ENCODE peak calls at places on chromosomes 13 and 19, in five cellular contexts. Y is heart right ventricle, R is cardiac muscle cell, L is colonic mucosa, Z is lower lobe of right lung. G is an unnamed sample.

GRCh38 chr13:83297591-83298305 is 584.5 kb downstream of the SLITRK1 start:
- DNase-seq in Z (no peak), Y (no peak), L (no peak), R (no peak), G (peak)

GRCh38 chr13:19674898-19675297 is 41.4 kb downstream of the MPHOSPH8 start:
- DNase-seq in R (no peak), Z (no peak), Y (no peak), L (no peak), G (no peak)

GRCh38 chr13:98214707-98215106 is 37.6 kb upstream of the RNF113B start:
- DNase-seq in R (no peak), Y (no peak), L (peak), Z (no peak), G (no peak)

GRCh38 chr13:64369121-64369520 is 2861.0 kb downstream of the PCDH9 start:
- DNase-seq in Z (no peak), R (no peak), L (no peak), Y (no peak), G (no peak)

GRCh38 chr13:37788346-37788745 is 81.2 kb downstream of the TRPC4 start:
- DNase-seq in Y (no peak), R (no peak), L (no peak), Z (no peak), G (no peak)

GRCh38 chr19:4063369-4064072 is 3.2 kb downstream of the ZBTB7A start:
- DNase-seq in Y (no peak), L (peak), Z (peak), R (no peak), G (no peak)

GRCh38 chr13:37360556-37360955 is 238.0 kb downstream of the POSTN start:
- DNase-seq in Z (no peak), R (no peak), L (no peak), Y (no peak), G (no peak)

GRCh38 chr19:33517922-33518321 is 3.7 kb downstream of the PEPD start:
- DNase-seq in Z (no peak), Y (no peak), L (no peak), R (no peak), G (no peak)

GRCh38 chr13:27149702-27150101 is 21.9 kb downstream of the USP12 start:
- DNase-seq in L (no peak), Y (no peak), R (no peak), Z (no peak), G (no peak)

GRCh38 chr13:33401238-33401637 is 115.7 kb upstream of the STARD13 start:
- DNase-seq in L (peak), Y (peak), Z (peak), R (no peak), G (no peak)

GRCh38 chr19:48696353-48697010 is 711 bp downstream of the FUT2 start:
- DNase-seq in L (peak), R (no peak), Y (no peak), Z (no peak), G (no peak)

GRCh38 chr13:88857256-88857655 is 1186.1 kb downstream of the SLITRK5 start:
- DNase-seq in R (no peak), Z (no peak), Y (no peak), L (no peak), G (no peak)

GRCh38 chr13:50617134-50617721 is 226.3 kb downstream of the DLEU7 start:
- DNase-seq in Z (no peak), R (no peak), Y (no peak), L (peak), G (no peak)

GRCh38 chr13:99191336-99191899 is 9.2 kb upstream of the UBAC2 start:
- DNase-seq in L (peak), Z (no peak), Y (no peak), R (no peak), G (no peak)

GRCh38 chr13:111281751-111282311 is 38.6 kb upstream of the TEX29 start:
- DNase-seq in R (no peak), Z (no peak), L (no peak), Y (peak), G (no peak)

GRCh38 chr19:58577581-58578429 is 4.7 kb upstream of the MZF1 start:
- DNase-seq in L (peak), R (no peak), Y (no peak), Z (no peak), G (no peak)

GRCh38 chr19:8487137-8487851 is 15.1 kb downstream of the PRAM1 start:
- DNase-seq in L (no peak), Z (peak), Y (no peak), R (no peak), G (no peak)

GRCh38 chr13:32205426-32206096 is 109.6 kb downstream of the ZAR1L start:
- DNase-seq in Y (no peak), L (no peak), Z (no peak), R (no peak), G (no peak)

GRCh38 chr13:98478134-98479129 is 98.5 kb downstream of the STK24 start:
- DNase-seq in R (peak), Y (no peak), L (no peak), Z (no peak), G (no peak)

GRCh38 chr19:11942843-11943108 is 17.9 kb downstream of the ZNF700 start:
- DNase-seq in R (no peak), Z (no peak), L (no peak), Y (no peak), G (no peak)

GRCh38 chr13:37481005-37481857 is 117.3 kb downstream of the POSTN start:
- DNase-seq in Z (no peak), L (no peak), R (no peak), Y (no peak), G (no peak)

GRCh38 chr19:46571495-46571894 is 29.6 kb upstream of the CALM3 start:
- DNase-seq in L (no peak), R (peak), Z (no peak), Y (no peak), G (no peak)

GRCh38 chr19:36009633-36010379 is 1.2 kb upstream of the SYNE4 start:
- DNase-seq in Z (no peak), Y (no peak), L (no peak), R (no peak), G (no peak)
- H3K4me3 ChIP-seq in Z (peak), Y (peak), L (peak), R (peak), G (peak)

GRCh38 chr19:23070353-23070781 is 46.5 kb upstream of the ZNF730 start:
- DNase-seq in Z (no peak), Y (peak), L (peak), R (no peak), G (no peak)
- TF ChIP-seq CTCF in Z (peak), Y (peak), L (no peak), R (peak), G (peak)

GRCh38 chr19:44689290-44690130 is 9.4 kb upstream of the CEACAM16 start:
- DNase-seq in Y (peak), Z (peak), L (peak), R (peak), G (no peak)

GRCh38 chr19:44687898-44688297 is 11.1 kb upstream of the CEACAM16 start:
- DNase-seq in Z (no peak), Y (no peak), R (no peak), L (no peak), G (no peak)

GRCh38 chr19:44694184-44694579 is 4.8 kb upstream of the CEACAM16 start:
- DNase-seq in Y (no peak), Z (no peak), L (no peak), R (no peak), G (no peak)

GRCh38 chr19:44690131-44690440 is 8.9 kb upstream of the CEACAM16 start:
- DNase-seq in R (no peak), Y (no peak), L (no peak), Z (no peak), G (no peak)

GRCh38 chr19:44692379-44692721 is 6.6 kb upstream of the CEACAM16 start:
- DNase-seq in L (no peak), Y (no peak), Z (no peak), R (no peak), G (no peak)
- H3K4me3 ChIP-seq in L (no peak), Y (no peak), Z (no peak), R (no peak), G (no peak)

DNA sequence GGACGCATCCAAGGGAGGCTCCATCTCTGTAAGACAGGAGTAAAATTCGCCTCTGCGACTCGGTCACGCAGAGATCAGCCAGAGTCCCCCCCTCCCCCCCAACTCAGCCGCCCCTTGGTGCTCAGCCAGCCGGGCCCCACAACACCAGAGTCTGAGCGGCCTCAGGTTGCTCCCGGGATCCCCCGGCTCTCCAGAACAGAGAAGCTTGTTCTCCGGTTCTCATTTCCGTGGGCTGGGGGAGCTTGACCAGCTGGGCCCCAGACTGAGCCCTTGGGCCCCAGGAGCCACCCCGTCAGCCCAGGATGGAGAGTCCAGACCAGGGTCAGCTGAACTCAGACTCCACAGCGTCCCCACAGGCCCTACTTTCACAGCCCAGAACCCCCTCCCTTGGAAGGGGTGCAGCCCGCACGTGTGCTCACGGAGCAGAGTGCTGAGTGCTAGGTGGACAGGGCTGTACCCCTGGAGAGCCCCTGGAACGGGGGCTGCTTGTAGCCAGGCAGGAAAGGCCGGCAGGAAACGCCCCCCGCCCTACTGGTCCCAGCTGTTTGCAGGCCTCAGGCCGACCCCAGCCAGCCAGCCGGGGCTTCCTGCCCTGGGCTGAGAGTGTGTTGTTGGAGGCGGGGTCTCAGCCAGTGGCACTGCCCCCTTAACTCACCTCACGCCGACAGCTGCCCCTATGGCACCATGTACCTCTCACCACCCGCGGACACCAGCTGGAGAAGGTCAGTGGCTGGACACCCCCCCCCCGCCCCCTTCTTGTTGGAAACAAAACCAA is 44.5 kb downstream of the COMP start:
- DNase-seq in L (no peak), Z (no peak), R (no peak), Y (no peak), G (no peak)
- TF ChIP-seq CTCF in L (no peak), Z (no peak), R (no peak), Y (no peak), G (no peak)

DNA sequence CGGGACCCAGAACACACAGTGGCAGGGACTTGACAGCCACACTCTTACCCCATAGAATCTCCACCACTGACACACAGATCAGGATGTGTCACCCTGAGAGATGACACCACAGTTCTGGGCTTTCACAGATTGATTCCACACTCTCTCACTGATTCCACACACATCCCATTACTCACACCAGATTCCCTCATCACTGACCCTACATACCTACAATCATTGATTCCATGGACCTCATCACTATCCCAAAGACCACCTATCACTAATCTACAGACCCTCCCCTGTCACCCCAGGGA is 57.6 kb upstream of the ZNF527 start:
- DNase-seq in R (no peak), Z (no peak), Y (no peak), L (no peak), G (no peak)
- H3K4me3 ChIP-seq in R (peak), Z (no peak), Y (peak), L (no peak), G (no peak)

GRCh38 chr19:39342647-39343305 is 555 bp downstream of the SAMD4B start:
- DNase-seq in R (peak), Z (peak), L (no peak), Y (peak), G (no peak)

GRCh38 chr19:39349326-39349725 is 7.1 kb downstream of the SAMD4B start:
- DNase-seq in R (no peak), L (no peak), Z (no peak), Y (no peak), G (no peak)

GRCh38 chr19:39347332-39348227 is 5.4 kb downstream of the SAMD4B start:
- DNase-seq in R (no peak), Y (no peak), Z (no peak), L (no peak), G (no peak)

GRCh38 chr19:39341720-39342604 is at the start of gene SAMD4B:
- DNase-seq in R (peak), L (peak), Z (peak), Y (peak), G (peak)

DNA sequence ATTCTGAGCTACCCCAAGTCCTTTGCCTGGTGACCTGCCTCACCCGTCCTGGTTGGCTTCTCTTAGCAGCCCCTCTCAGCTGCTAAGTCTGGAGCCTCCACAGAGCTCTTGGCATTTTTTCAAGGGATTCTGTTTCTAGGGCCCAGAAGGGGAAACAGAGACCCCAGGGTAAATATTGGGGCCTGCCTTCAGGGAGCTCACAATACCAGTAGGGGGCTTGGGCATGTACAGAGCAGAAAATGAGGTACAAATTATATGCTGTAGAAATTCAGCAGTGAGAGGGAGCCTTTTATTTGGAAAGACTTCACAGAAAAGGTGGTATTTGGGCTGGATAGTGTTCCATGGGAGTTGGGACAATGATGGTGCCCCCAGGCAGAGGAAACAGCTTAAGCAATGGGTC is 3.7 kb downstream of the SAMD4B start:
- DNase-seq in Y (no peak), Z (no peak), R (no peak), L (no peak), G (no peak)
- TF ChIP-seq CTCF in Y (no peak), Z (no peak), R (peak), L (no peak), G (no peak)

GRCh38 chr19:3046621-3047306 is 15.5 kb downstream of the TLE5 start:
- DNase-seq in R (peak), Z (peak), Y (peak), L (no peak), G (no peak)
- H3K4me3 ChIP-seq in R (peak), Z (peak), Y (peak), L (peak), G (no peak)

DNA sequence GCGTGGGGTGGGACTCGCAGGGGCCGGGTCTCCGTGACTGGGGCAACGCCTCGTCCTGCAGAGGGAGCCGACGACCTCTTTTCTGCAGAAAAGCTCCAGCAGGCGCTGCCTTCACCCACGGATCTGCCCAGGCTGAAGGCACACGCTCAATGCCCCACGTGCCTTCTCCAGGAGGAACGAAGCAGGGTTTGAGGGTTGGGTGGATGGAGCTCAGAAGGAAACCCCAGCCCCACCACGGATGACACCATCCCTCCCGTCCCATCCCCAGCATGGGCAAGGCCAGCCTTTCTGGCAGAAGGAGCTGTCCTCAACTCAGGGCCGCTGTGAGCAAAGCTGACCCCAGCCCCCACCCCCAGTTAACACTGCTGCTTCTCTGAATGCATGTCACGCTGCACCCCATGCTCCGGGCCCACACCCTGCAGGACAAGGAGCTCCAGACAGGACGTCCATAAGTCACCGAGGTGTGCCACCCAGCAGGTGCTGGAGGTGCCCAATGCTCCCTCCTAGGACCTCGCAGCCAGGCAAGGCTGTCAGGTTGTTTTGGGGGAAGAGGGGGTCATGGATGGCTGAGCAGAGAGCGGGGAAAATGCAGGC is 7.4 kb downstream of the C19orf25 start:
- DNase-seq in Z (peak), R (no peak), L (no peak), Y (no peak), G (no peak)
- TF ChIP-seq CTCF in Z (no peak), R (no peak), L (no peak), Y (no peak), G (peak)

GRCh38 chr19:39157275-39157996 is 31.9 kb downstream of the PAK4 start:
- DNase-seq in Y (no peak), L (no peak), R (no peak), Z (no peak), G (no peak)
- H3K4me3 ChIP-seq in Y (no peak), L (no peak), R (no peak), Z (no peak), G (no peak)

G was measured in epithelial cell of proximal tubule.